ENCODE peak calls at places on chromosomes 12 and 14, in six cellular contexts. One of them, this sample, is unnamed.

GRCh38 chr14:67934087-67934486 is 114.5 kb downstream of the RAD51B start:
- DNase-seq in activated naive CD4-positive, alpha-beta T cell treated with Interleukin-2 at 50 U/mL for 16 hours: no peak
- DNase-seq in stimulated activated CD8-positive, alpha-beta memory T cell treated with anti-CD3 and anti-CD28 coated beads, Interleukin-15, amount 100 ng/mL, for 1 hour: no peak
- DNase-seq in T-helper 1 cell: no peak
- DNase-seq in MCF 10A: peak; percentile 74
- DNase-seq in sciatic nerve: no peak
- DNase-seq in this sample: no peak

GRCh38 chr14:38199076-38199475 is 8.6 kb upstream of the SSTR1 start:
- DNase-seq in T-helper 1 cell: no peak
- DNase-seq in sciatic nerve: no peak
- DNase-seq in activated naive CD4-positive, alpha-beta T cell treated with Interleukin-2 at 50 U/mL for 16 hours: no peak
- DNase-seq in MCF 10A: no peak
- DNase-seq in stimulated activated CD8-positive, alpha-beta memory T cell treated with anti-CD3 and anti-CD28 coated beads, Interleukin-15, amount 100 ng/mL, for 1 hour: no peak
- DNase-seq in this sample: no peak

GRCh38 chr12:49945394-49946080 is 5.0 kb upstream of the AQP2 start:
- DNase-seq in activated naive CD4-positive, alpha-beta T cell treated with Interleukin-2 at 50 U/mL for 16 hours: peak; percentile 89
- DNase-seq in stimulated activated CD8-positive, alpha-beta memory T cell treated with anti-CD3 and anti-CD28 coated beads, Interleukin-15, amount 100 ng/mL, for 1 hour: peak; percentile 73
- DNase-seq in T-helper 1 cell: peak; percentile 65
- DNase-seq in sciatic nerve: peak; percentile 92
- DNase-seq in MCF 10A: peak; percentile 77
- DNase-seq in this sample: peak; percentile 91

GRCh38 chr12:57001448-57001906 is 4.9 kb downstream of the ZBTB39 start:
- DNase-seq in sciatic nerve: peak; percentile 74
- DNase-seq in activated naive CD4-positive, alpha-beta T cell treated with Interleukin-2 at 50 U/mL for 16 hours: peak; percentile 77
- DNase-seq in stimulated activated CD8-positive, alpha-beta memory T cell treated with anti-CD3 and anti-CD28 coated beads, Interleukin-15, amount 100 ng/mL, for 1 hour: peak; percentile 35
- DNase-seq in MCF 10A: peak; percentile 69
- DNase-seq in T-helper 1 cell: peak; percentile 64
- DNase-seq in this sample: no peak

GRCh38 chr12:38132139-38132538 is 184.4 kb upstream of the ALG10B start:
- DNase-seq in stimulated activated CD8-positive, alpha-beta memory T cell treated with anti-CD3 and anti-CD28 coated beads, Interleukin-15, amount 100 ng/mL, for 1 hour: no peak
- DNase-seq in activated naive CD4-positive, alpha-beta T cell treated with Interleukin-2 at 50 U/mL for 16 hours: no peak
- DNase-seq in sciatic nerve: no peak
- DNase-seq in MCF 10A: no peak
- DNase-seq in T-helper 1 cell: no peak
- DNase-seq in this sample: no peak

GRCh38 chr14:85852900-85853299 is 323.0 kb downstream of the FLRT2 start:
- DNase-seq in T-helper 1 cell: no peak
- DNase-seq in sciatic nerve: no peak
- DNase-seq in activated naive CD4-positive, alpha-beta T cell treated with Interleukin-2 at 50 U/mL for 16 hours: no peak
- DNase-seq in stimulated activated CD8-positive, alpha-beta memory T cell treated with anti-CD3 and anti-CD28 coated beads, Interleukin-15, amount 100 ng/mL, for 1 hour: no peak
- DNase-seq in MCF 10A: no peak
- DNase-seq in this sample: no peak

GRCh38 chr14:94111276-94112095 is 950 bp downstream of the IFI27 start:
- DNase-seq in stimulated activated CD8-positive, alpha-beta memory T cell treated with anti-CD3 and anti-CD28 coated beads, Interleukin-15, amount 100 ng/mL, for 1 hour: no peak
- DNase-seq in MCF 10A: no peak
- DNase-seq in activated naive CD4-positive, alpha-beta T cell treated with Interleukin-2 at 50 U/mL for 16 hours: no peak
- DNase-seq in sciatic nerve: peak; percentile 57
- DNase-seq in T-helper 1 cell: no peak
- DNase-seq in this sample: no peak

GRCh38 chr12:72273499-72273837 is 1.3 kb downstream of the TRHDE start:
- DNase-seq in MCF 10A: no peak
- DNase-seq in activated naive CD4-positive, alpha-beta T cell treated with Interleukin-2 at 50 U/mL for 16 hours: no peak
- DNase-seq in sciatic nerve: no peak
- DNase-seq in stimulated activated CD8-positive, alpha-beta memory T cell treated with anti-CD3 and anti-CD28 coated beads, Interleukin-15, amount 100 ng/mL, for 1 hour: no peak
- DNase-seq in T-helper 1 cell: no peak
- DNase-seq in this sample: no peak

GRCh38 chr12:95623554-95624170 is 72.4 kb upstream of the USP44 start:
- DNase-seq in MCF 10A: peak; percentile 90
- DNase-seq in activated naive CD4-positive, alpha-beta T cell treated with Interleukin-2 at 50 U/mL for 16 hours: peak; percentile 24
- DNase-seq in stimulated activated CD8-positive, alpha-beta memory T cell treated with anti-CD3 and anti-CD28 coated beads, Interleukin-15, amount 100 ng/mL, for 1 hour: no peak
- DNase-seq in T-helper 1 cell: no peak
- DNase-seq in sciatic nerve: peak; percentile 72
- DNase-seq in this sample: peak; percentile 79

GRCh38 chr12:114933428-114934160 is 249.6 kb upstream of the TBX3 start:
- DNase-seq in activated naive CD4-positive, alpha-beta T cell treated with Interleukin-2 at 50 U/mL for 16 hours: no peak
- DNase-seq in MCF 10A: peak; percentile 94
- DNase-seq in T-helper 1 cell: no peak
- DNase-seq in sciatic nerve: no peak
- DNase-seq in stimulated activated CD8-positive, alpha-beta memory T cell treated with anti-CD3 and anti-CD28 coated beads, Interleukin-15, amount 100 ng/mL, for 1 hour: no peak
- DNase-seq in this sample: no peak

This sample was measured in cardiac septum.